ENCODE peak calls at places on chromosomes 3 and 15, in eight cellular contexts. J, F, G, Z, I, L, X and S are unnamed samples.

GRCh38 chr3:42556089-42556632 is 25.6 kb downstream of the SEC22C start:
- DNase-seq in J (no peak), F (no peak), G (no peak), Z (no peak), I (no peak), L (no peak), X (no peak), S (no peak)

GRCh38 chr3:124467980-124468902 is 262.0 kb upstream of the UMPS start:
- DNase-seq in J (peak), F (peak), G (peak), Z (peak), I (peak), L (peak), X (no peak), S (no peak)

GRCh38 chr15:40697916-40698315 is 2.9 kb downstream of the RAD51 start:
- DNase-seq in J (no peak), F (no peak), G (no peak), Z (no peak), I (no peak), L (no peak), X (no peak), S (no peak)

GRCh38 chr15:58462547-58462946 is 30.8 kb downstream of the LIPC start:
- DNase-seq in J (no peak), F (no peak), G (no peak), Z (no peak), I (no peak), L (no peak), X (no peak), S (no peak)

GRCh38 chr3:185813205-185813604 is 11.6 kb downstream of the IGF2BP2 start:
- DNase-seq in J (no peak), F (no peak), G (no peak), Z (no peak), I (no peak), L (no peak), X (no peak), S (no peak)

GRCh38 chr15:34241376-34242350 is 16.8 kb downstream of the EMC4 start:
- DNase-seq in J (peak), F (no peak), G (no peak), Z (peak), I (no peak), L (peak), X (no peak), S (no peak)

GRCh38 chr3:13528217-13528801 is 20.6 kb upstream of the FBLN2 start:
- DNase-seq in J (no peak), F (peak), G (no peak), Z (peak), I (no peak), L (peak), X (no peak), S (no peak)

GRCh38 chr3:76310059-76310458 is 524.7 kb upstream of the ZNF717 start:
- DNase-seq in J (no peak), F (no peak), G (no peak), Z (no peak), I (no peak), L (no peak), X (no peak), S (no peak)

GRCh38 chr3:21017115-21017852 is 733.7 kb downstream of the ZNF385D start:
- DNase-seq in J (no peak), F (no peak), G (no peak), Z (peak), I (no peak), L (peak), X (no peak), S (no peak)

GRCh38 chr3:25856902-25857518 is 67.1 kb downstream of the OXSM start:
- DNase-seq in J (peak), F (no peak), G (no peak), Z (peak), I (no peak), L (peak), X (peak), S (no peak)

GRCh38 chr3:44795197-44795596 is 33.6 kb downstream of the KIF15 start:
- DNase-seq in J (peak), F (no peak), G (no peak), Z (peak), I (no peak), L (no peak), X (no peak), S (no peak)

GRCh38 chr15:48794697-48795134 is 16.2 kb downstream of the CEP152 start:
- DNase-seq in J (peak), F (no peak), G (no peak), Z (peak), I (no peak), L (no peak), X (no peak), S (no peak)

GRCh38 chr3:134896696-134897095 is 101.6 kb downstream of the EPHB1 start:
- DNase-seq in J (no peak), F (no peak), G (no peak), Z (no peak), I (no peak), L (no peak), X (no peak), S (no peak)

GRCh38 chr15:80107204-80107603 is 45.6 kb upstream of the FAH start:
- DNase-seq in J (no peak), F (no peak), G (no peak), Z (no peak), I (no peak), L (no peak), X (no peak), S (no peak)

GRCh38 chr3:52800079-52800478 is 5.5 kb downstream of the ITIH3 start:
- DNase-seq in J (no peak), F (no peak), G (no peak), Z (peak), I (no peak), L (peak), X (no peak), S (no peak)

GRCh38 chr3:42264399-42265058 is 1.5 kb downstream of the CCK start:
- DNase-seq in J (peak), F (no peak), G (no peak), Z (peak), I (no peak), L (peak), X (no peak), S (peak)

GRCh38 chr3:46882377-46883015 is 5.0 kb downstream of the PTH1R start:
- DNase-seq in J (peak), F (peak), G (peak), Z (peak), I (peak), L (peak), X (no peak), S (no peak)

GRCh38 chr3:101963902-101964362 is 114.6 kb downstream of the NFKBIZ start:
- DNase-seq in J (peak), F (no peak), G (no peak), Z (peak), I (no peak), L (peak), X (no peak), S (no peak)

GRCh38 chr15:77578641-77579372 is 53.9 kb downstream of the LINGO1 start:
- DNase-seq in J (no peak), F (no peak), G (no peak), Z (no peak), I (no peak), L (no peak), X (no peak), S (no peak)

GRCh38 chr3:119181765-119182164 is 8.4 kb downstream of the UPK1B start:
- DNase-seq in J (no peak), F (no peak), G (no peak), Z (peak), I (no peak), L (no peak), X (no peak), S (no peak)

GRCh38 chr3:128547368-128547987 is 54.5 kb upstream of the GATA2 start:
- DNase-seq in J (peak), F (no peak), G (no peak), Z (peak), I (no peak), L (peak), X (no peak), S (no peak)

GRCh38 chr15:51044037-51044712 is 50.5 kb downstream of the TNFAIP8L3 start:
- DNase-seq in J (no peak), F (no peak), G (no peak), Z (no peak), I (no peak), L (no peak), X (no peak), S (no peak)

GRCh38 chr3:174857301-174857700 is 1.8 kb upstream of the NAALADL2 start:
- DNase-seq in J (no peak), F (no peak), G (no peak), Z (no peak), I (no peak), L (no peak), X (no peak), S (no peak)

GRCh38 chr3:153319691-153320552 is 157.9 kb downstream of the RAP2B start:
- DNase-seq in J (no peak), F (no peak), G (no peak), Z (no peak), I (no peak), L (no peak), X (no peak), S (no peak)

GRCh38 chr3:36714343-36714742 is 50.0 kb downstream of the DCLK3 start:
- DNase-seq in J (peak), F (no peak), G (no peak), Z (peak), I (no peak), L (peak), X (no peak), S (no peak)

GRCh38 chr3:179071161-179071568 is 444 bp downstream of the ZMAT3 start:
- DNase-seq in J (peak), F (no peak), G (no peak), Z (no peak), I (peak), L (peak), X (no peak), S (no peak)

GRCh38 chr3:178439504-178439903 is 96.7 kb upstream of the KCNMB2 start:
- DNase-seq in J (peak), F (no peak), G (no peak), Z (peak), I (no peak), L (peak), X (peak), S (no peak)

GRCh38 chr3:81716870-81717509 is 44.5 kb downstream of the GBE1 start:
- DNase-seq in J (peak), F (no peak), G (no peak), Z (peak), I (no peak), L (peak), X (peak), S (no peak)

GRCh38 chr3:171614318-171614967 is 154.2 kb upstream of the TNIK start:
- DNase-seq in J (peak), F (peak), G (peak), Z (peak), I (no peak), L (peak), X (no peak), S (no peak)

GRCh38 chr3:134643150-134643675 is 7.6 kb downstream of the KY start:
- DNase-seq in J (no peak), F (no peak), G (no peak), Z (no peak), I (peak), L (no peak), X (no peak), S (peak)

GRCh38 chr15:86620636-86621349 is 541.1 kb downstream of the AGBL1 start:
- DNase-seq in J (no peak), F (no peak), G (no peak), Z (no peak), I (no peak), L (no peak), X (no peak), S (no peak)

GRCh38 chr15:31477301-31477700 is 150.7 kb downstream of the KLF13 start:
- DNase-seq in J (no peak), F (no peak), G (no peak), Z (no peak), I (no peak), L (no peak), X (no peak), S (peak)

GRCh38 chr3:8853081-8853480 is 83.7 kb upstream of the OXTR start:
- DNase-seq in J (no peak), F (no peak), G (no peak), Z (no peak), I (no peak), L (peak), X (no peak), S (no peak)

GRCh38 chr3:115623414-115623868 is at the start of gene GAP43:
- DNase-seq in J (peak), F (peak), G (peak), Z (peak), I (no peak), L (peak), X (peak), S (peak)

GRCh38 chr3:2923390-2923789 is 186.8 kb downstream of the IL5RA start:
- DNase-seq in J (no peak), F (no peak), G (no peak), Z (no peak), I (no peak), L (no peak), X (no peak), S (no peak)

DNA sequence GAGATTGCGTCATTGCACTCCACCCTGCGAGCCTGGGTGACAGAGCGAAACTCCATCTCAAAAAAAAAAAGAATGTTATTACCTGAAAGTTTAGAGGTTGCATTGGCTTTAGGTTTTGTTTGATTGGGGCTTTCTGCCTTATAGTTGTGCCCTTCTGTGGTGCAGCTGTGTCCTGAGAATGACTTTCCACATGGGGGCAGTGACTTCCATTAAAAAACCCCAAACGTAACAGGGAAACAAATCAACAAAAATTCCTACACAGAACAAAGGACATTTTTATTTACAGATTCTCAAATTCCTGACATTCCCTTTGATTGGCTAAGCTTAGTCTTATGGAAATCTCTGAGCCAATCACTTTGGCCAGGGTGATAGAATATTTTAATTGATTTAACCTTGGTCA is 154.1 kb upstream of the GPR149 start:
- DNase-seq in J (no peak), F (no peak), G (no peak), Z (no peak), I (no peak), L (no peak), X (no peak), S (no peak)
- TF ChIP-seq CTCF in J (no peak), F (no peak), G (no peak), Z (no peak), I (no peak), L (no peak), X (no peak), S (no peak)

DNA sequence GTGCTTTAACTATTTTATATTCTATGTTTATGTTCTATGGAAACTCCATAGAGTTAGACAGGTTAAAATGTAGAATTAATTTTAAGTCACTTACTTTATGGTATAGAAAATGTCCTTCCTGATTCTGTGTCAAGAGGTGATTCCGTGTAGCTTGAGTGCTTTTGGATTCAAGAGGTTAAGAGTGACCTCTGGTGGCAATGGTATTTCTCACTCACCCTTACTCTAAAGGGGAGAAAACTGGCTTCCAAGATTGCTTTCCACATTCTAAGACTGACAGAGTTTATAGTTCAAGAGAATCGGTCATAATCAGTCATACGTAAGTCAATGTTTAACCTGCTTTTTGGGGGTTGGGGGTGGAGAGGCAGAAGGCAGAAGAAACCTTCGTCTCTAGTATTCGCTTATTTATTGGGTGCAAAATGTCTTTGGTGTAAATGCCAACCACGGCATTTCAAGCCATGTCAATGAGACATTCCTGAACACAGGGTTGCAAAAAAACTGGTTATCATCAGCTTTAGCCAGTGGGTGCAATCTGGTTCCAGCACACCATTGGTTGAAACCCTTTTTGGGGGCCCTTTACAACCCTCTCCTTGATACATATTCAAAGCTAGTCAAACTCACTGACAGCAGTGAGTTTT is 92.0 kb upstream of the VGLL3 start:
- DNase-seq in J (peak), F (peak), G (no peak), Z (peak), I (no peak), L (peak), X (peak), S (no peak)
- TF ChIP-seq CTCF in J (peak), F (peak), G (peak), Z (peak), I (peak), L (peak), X (peak), S (peak)

GRCh38 chr3:132038198-132038825 is 3.5 kb upstream of the CPNE4 start:
- DNase-seq in J (peak), F (no peak), G (no peak), Z (peak), I (no peak), L (peak), X (no peak), S (no peak)
- TF ChIP-seq CTCF in J (peak), F (peak), G (no peak), Z (peak), I (peak), L (peak), X (peak), S (no peak)

GRCh38 chr15:69952210-69952555 is 145.5 kb downstream of the TLE3 start:
- DNase-seq in J (no peak), F (no peak), G (no peak), Z (no peak), I (no peak), L (no peak), X (no peak), S (no peak)

GRCh38 chr15:69953816-69954215 is 143.9 kb downstream of the TLE3 start:
- DNase-seq in J (no peak), F (no peak), G (no peak), Z (no peak), I (no peak), L (no peak), X (no peak), S (no peak)

GRCh38 chr15:69955240-69955894 is 142.3 kb downstream of the TLE3 start:
- DNase-seq in J (no peak), F (no peak), G (no peak), Z (no peak), I (no peak), L (no peak), X (no peak), S (no peak)

GRCh38 chr15:69954726-69955125 is 143.0 kb downstream of the TLE3 start:
- DNase-seq in J (no peak), F (no peak), G (no peak), Z (no peak), I (no peak), L (no peak), X (no peak), S (no peak)

GRCh38 chr15:69951511-69952209 is 146.1 kb downstream of the TLE3 start:
- DNase-seq in J (no peak), F (no peak), G (no peak), Z (peak), I (no peak), L (no peak), X (no peak), S (no peak)
- TF ChIP-seq CTCF in J (no peak), F (no peak), G (no peak), Z (peak), I (no peak), L (no peak), X (peak), S (no peak)

GRCh38 chr3:194640829-194641228 is 7.6 kb upstream of the TMEM44 start:
- DNase-seq in J (peak), F (peak), G (no peak), Z (peak), I (no peak), L (peak), X (no peak), S (no peak)
- TF ChIP-seq CTCF in J (peak), F (peak), G (no peak), Z (peak), I (peak), L (peak), X (peak), S (no peak)

GRCh38 chr3:31091748-31092147 is 197.3 kb upstream of the GADL1 start:
- DNase-seq in J (no peak), F (no peak), G (no peak), Z (no peak), I (no peak), L (no peak), X (no peak), S (no peak)
- TF ChIP-seq CTCF in J (no peak), F (no peak), G (no peak), Z (no peak), I (no peak), L (no peak), X (peak), S (no peak)

DNA sequence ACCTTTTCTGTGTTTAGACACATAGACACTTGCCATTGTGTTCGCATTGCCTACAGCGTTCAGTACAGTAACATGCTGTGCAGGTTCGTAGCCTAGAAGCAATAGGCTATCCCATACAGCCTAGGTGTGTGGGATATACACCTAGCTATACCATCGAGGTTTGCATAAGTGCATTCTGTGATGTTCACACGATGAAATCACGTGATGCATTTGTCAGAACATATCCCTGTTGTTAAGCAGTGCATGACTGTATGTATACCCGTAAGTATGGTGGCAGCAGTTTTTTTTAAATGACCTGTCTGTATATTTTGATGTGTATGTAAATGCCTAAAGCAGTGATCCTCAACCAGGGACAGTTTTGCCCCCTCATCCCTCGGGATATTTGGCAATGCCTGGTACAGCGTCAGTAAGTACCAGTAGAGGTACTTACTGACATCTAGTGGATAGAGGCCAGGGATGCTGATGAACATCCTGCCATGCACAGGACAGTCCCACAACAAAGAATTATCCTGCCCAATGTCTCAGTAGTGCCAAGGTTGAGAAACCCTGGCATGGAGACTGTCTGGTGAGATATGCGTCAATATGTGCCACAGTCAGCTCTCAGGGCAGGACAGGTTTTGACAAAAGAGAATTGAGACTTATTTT is 129.1 kb downstream of the HCN4 start:
- DNase-seq in J (no peak), F (no peak), G (no peak), Z (peak), I (no peak), L (no peak), X (no peak), S (no peak)
- TF ChIP-seq CTCF in J (peak), F (peak), G (no peak), Z (peak), I (no peak), L (no peak), X (peak), S (no peak)

DNA sequence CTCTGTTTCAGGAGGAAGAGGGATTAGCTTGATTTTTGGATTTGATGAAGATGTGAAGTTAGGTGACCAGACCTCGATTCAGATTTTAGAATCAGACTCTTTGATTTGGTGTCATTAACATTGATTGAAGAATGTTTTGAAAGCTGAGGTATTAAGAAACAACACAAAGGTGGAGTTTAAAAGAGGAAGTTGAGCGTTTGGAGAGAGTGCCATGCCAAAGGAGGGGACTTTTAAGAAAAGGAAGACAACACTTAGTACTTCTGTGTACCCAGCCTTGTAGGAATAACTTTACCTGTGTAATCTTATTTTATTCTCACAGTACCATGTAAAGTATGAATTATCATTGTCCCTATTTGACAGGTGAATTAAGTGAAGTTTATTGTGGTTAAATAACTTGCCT is 34.4 kb downstream of the PPARG start:
- DNase-seq in J (no peak), F (no peak), G (no peak), Z (no peak), I (no peak), L (no peak), X (no peak), S (no peak)
- TF ChIP-seq CTCF in J (no peak), F (no peak), G (no peak), Z (no peak), I (no peak), L (no peak), X (no peak), S (no peak)

GRCh38 chr3:130700541-130700940 is 46.1 kb downstream of the PIK3R4 start:
- DNase-seq in J (peak), F (no peak), G (no peak), Z (peak), I (no peak), L (peak), X (no peak), S (no peak)

GRCh38 chr3:130702985-130703384 is 43.6 kb downstream of the PIK3R4 start:
- DNase-seq in J (no peak), F (no peak), G (no peak), Z (no peak), I (no peak), L (no peak), X (no peak), S (no peak)

GRCh38 chr3:130705501-130705900 is 41.1 kb downstream of the PIK3R4 start:
- DNase-seq in J (no peak), F (no peak), G (no peak), Z (no peak), I (no peak), L (no peak), X (no peak), S (no peak)

GRCh38 chr3:130699765-130700164 is 46.9 kb downstream of the PIK3R4 start:
- DNase-seq in J (no peak), F (no peak), G (no peak), Z (peak), I (no peak), L (peak), X (no peak), S (no peak)
- TF ChIP-seq CTCF in J (peak), F (peak), G (no peak), Z (peak), I (peak), L (peak), X (peak), S (no peak)